ENCODE peak calls at places on chromosomes 16 and 17, in six cellular contexts. T, Z, R, V, E and N are unnamed samples.

GRCh38 chr16:81553080-81553813 is 108.6 kb downstream of the CMIP start:
- DNase-seq in T (no peak), Z (peak), R (no peak), V (no peak), E (no peak), N (no peak)

GRCh38 chr16:21302454-21302853 is 24.4 kb upstream of the CRYM start:
- DNase-seq in T (no peak), Z (no peak), R (no peak), V (no peak), E (peak), N (no peak)

GRCh38 chr16:72537684-72538083 is 365.7 kb upstream of the PMFBP1 start:
- DNase-seq in T (peak), Z (no peak), R (no peak), V (no peak), E (no peak), N (no peak)

GRCh38 chr16:25064967-25065366 is 46.6 kb upstream of the LCMT1 start:
- DNase-seq in T (no peak), Z (no peak), R (no peak), V (no peak), E (no peak), N (peak)

GRCh38 chr17:46940692-46941404 is 17.9 kb downstream of the GOSR2 start:
- DNase-seq in T (peak), Z (peak), R (peak), V (peak), E (peak), N (peak)

GRCh38 chr16:1709356-1709755 is 3.4 kb downstream of the MAPK8IP3 start:
- DNase-seq in T (no peak), Z (no peak), R (no peak), V (no peak), E (no peak), N (no peak)

GRCh38 chr17:67421869-67422273 is 44.8 kb downstream of the PITPNC1 start:
- DNase-seq in T (peak), Z (no peak), R (peak), V (no peak), E (peak), N (no peak)

GRCh38 chr16:66128363-66128725 is 238.1 kb upstream of the CDH5 start:
- DNase-seq in T (peak), Z (no peak), R (no peak), V (no peak), E (no peak), N (no peak)

GRCh38 chr17:40536731-40537171 is 28.5 kb downstream of the CCR7 start:
- DNase-seq in T (peak), Z (no peak), R (no peak), V (peak), E (no peak), N (no peak)

GRCh38 chr16:77823067-77823466 is 34.7 kb downstream of the VAT1L start:
- DNase-seq in T (no peak), Z (no peak), R (no peak), V (no peak), E (no peak), N (no peak)

GRCh38 chr17:31564291-31564690 is 172.8 kb downstream of the RAB11FIP4 start:
- DNase-seq in T (no peak), Z (no peak), R (no peak), V (no peak), E (no peak), N (no peak)

GRCh38 chr16:85535352-85536072 is 77.6 kb upstream of the GSE1 start:
- DNase-seq in T (no peak), Z (no peak), R (no peak), V (no peak), E (peak), N (no peak)

GRCh38 chr16:69005641-69006355 is 99.7 kb upstream of the HAS3 start:
- DNase-seq in T (no peak), Z (no peak), R (no peak), V (no peak), E (no peak), N (no peak)

GRCh38 chr17:47884905-47885735 is 10.9 kb upstream of the SP2 start:
- DNase-seq in T (no peak), Z (peak), R (peak), V (no peak), E (peak), N (no peak)

GRCh38 chr17:1109606-1110523 is 69.9 kb downstream of the ABR start:
- DNase-seq in T (no peak), Z (no peak), R (no peak), V (no peak), E (peak), N (no peak)

GRCh38 chr16:11835891-11836652 is 15.3 kb downstream of the RSL1D1 start:
- DNase-seq in T (peak), Z (no peak), R (no peak), V (no peak), E (no peak), N (no peak)

GRCh38 chr17:70144260-70144846 is 25.0 kb upstream of the KCNJ2 start:
- DNase-seq in T (peak), Z (no peak), R (peak), V (no peak), E (no peak), N (no peak)

GRCh38 chr16:24829153-24829552 is 16.6 kb upstream of the SLC5A11 start:
- DNase-seq in T (no peak), Z (no peak), R (no peak), V (no peak), E (no peak), N (no peak)

GRCh38 chr17:81976332-81977210 is 858 bp upstream of the ASPSCR1 start:
- DNase-seq in T (no peak), Z (peak), R (peak), V (no peak), E (peak), N (no peak)

DNA sequence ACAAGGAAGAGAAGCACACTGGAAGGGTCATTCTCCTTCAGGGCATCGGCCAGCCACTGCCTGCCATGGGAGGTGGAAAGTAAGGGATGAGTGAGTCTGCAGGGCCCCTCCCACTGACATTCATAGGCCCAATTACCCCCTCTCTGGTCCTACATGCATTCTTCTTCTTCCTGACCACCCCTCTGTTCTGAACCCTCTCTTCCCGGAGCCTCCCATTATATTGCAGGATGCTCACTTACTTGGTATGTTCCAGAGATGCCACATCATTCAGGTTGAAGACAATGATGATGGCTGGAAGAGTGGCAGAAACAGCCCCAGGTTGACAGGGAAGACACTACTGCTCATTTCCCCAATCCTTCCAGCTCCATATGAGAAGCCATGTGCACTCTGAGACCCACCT is 2.5 kb downstream of the RAB34 start:
- DNase-seq in T (no peak), Z (no peak), R (no peak), V (no peak), E (no peak), N (no peak)
- H3K4me3 ChIP-seq in T (no peak), Z (no peak), R (no peak), V (no peak), E (no peak), N (no peak)

GRCh38 chr16:70683146-70683944 is 2.5 kb downstream of the MTSS2 start:
- DNase-seq in T (no peak), Z (no peak), R (no peak), V (no peak), E (no peak), N (no peak)
- H3K4me3 ChIP-seq in T (no peak), Z (peak), R (no peak), V (peak), E (no peak), N (peak)

GRCh38 chr17:38877130-38877851 is 7.4 kb downstream of the LASP1 start:
- DNase-seq in T (no peak), Z (peak), R (peak), V (no peak), E (no peak), N (no peak)
- H3K4me3 ChIP-seq in T (no peak), Z (no peak), R (peak), V (no peak), E (no peak), N (no peak)

DNA sequence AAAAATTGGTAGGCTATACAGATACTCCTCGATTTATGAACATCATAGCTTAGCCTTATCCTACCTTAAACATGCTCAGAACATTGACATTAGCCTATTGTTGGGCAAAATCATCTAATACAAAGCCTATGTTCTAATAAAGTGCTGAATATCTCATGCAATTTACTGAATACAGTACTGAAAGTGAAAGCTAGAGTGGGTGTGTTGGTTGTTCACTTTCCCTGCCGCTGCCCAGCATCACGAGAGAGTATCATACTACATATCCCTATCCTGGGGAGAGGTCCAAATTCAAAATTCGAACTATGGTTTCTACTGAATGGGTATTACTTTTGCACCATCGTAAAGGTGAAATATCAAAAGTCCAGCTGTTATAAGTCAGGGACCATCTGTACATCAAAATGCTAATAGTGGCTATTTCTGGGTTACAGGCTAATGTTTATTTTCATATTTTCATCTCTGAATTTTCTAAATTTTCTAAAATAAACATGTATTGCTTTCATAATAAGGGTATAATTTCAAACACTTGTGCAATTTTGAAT is 54.5 kb downstream of the NACA2 start:
- DNase-seq in T (no peak), Z (no peak), R (peak), V (no peak), E (no peak), N (no peak)
- H3K4me3 ChIP-seq in T (no peak), Z (peak), R (no peak), V (peak), E (no peak), N (no peak)

DNA sequence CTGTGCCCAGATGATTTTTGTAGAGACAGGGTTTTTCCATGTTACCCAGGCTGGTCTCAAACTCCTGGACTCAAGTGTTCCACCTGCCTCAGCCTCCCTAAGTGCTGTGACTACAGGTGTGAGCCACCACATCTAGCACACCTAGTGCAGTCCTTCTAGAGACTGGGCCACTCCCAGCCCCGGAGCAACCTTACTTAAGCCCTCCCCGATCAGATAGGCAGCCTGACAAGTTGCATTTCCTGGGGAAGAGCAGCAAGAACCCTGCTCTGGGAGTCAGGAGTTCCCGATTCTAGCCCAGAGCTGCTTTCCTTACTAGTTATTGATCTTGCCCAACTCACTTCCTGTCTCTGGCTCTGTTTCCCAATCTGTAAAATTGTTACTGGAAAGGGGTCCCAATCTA is 7.0 kb upstream of the NAGLU start:
- DNase-seq in T (no peak), Z (no peak), R (no peak), V (no peak), E (no peak), N (no peak)
- H3K4me3 ChIP-seq in T (no peak), Z (no peak), R (no peak), V (no peak), E (no peak), N (no peak)

GRCh38 chr17:79183221-79184158 is 108.9 kb downstream of the ENGASE start:
- DNase-seq in T (peak), Z (no peak), R (peak), V (no peak), E (no peak), N (no peak)
- H3K4me3 ChIP-seq in T (peak), Z (no peak), R (no peak), V (peak), E (no peak), N (no peak)

GRCh38 chr16:53900678-53901077 is 196.7 kb downstream of the FTO start:
- DNase-seq in T (no peak), Z (no peak), R (no peak), V (no peak), E (no peak), N (no peak)

GRCh38 chr16:53904533-53904932 is 200.6 kb downstream of the FTO start:
- DNase-seq in T (no peak), Z (no peak), R (no peak), V (no peak), E (no peak), N (no peak)

GRCh38 chr16:53898993-53899392 is 195.0 kb downstream of the FTO start:
- DNase-seq in T (peak), Z (no peak), R (no peak), V (no peak), E (no peak), N (no peak)

GRCh38 chr16:53899471-53899870 is 195.5 kb downstream of the FTO start:
- DNase-seq in T (peak), Z (no peak), R (no peak), V (no peak), E (no peak), N (no peak)

DNA sequence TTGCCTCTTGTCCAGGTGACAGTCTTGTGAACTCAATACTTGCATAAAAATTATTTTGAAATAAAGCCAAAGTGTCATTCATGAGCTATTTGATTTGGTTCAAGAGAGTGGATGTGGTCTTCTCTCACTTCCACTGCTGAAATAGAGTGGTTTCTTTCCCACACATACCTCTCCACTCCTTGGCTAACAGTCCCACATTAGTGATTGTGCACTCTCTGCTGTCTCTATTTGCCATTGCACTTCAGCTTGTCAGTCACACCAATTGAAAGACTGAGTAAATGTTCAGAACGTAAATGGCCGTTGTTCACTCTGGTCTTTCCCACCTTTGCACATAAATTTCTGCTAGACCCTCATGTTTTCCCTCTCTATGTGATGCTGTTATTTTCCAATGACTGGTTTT is 197.4 kb downstream of the FTO start:
- DNase-seq in T (no peak), Z (no peak), R (no peak), V (no peak), E (no peak), N (no peak)
- H3K4me3 ChIP-seq in T (no peak), Z (no peak), R (no peak), V (no peak), E (no peak), N (no peak)